ENCODE peak calls at places on chromosomes 3 and 15, in six cellular contexts. One of them, this sample, is unnamed.

GRCh38 chr3:118587037-118587741 is 447.5 kb downstream of the IGSF11 start:
- DNase-seq in transverse colon: no peak
- DNase-seq in GM23338: no peak
- DNase-seq in suprapubic skin: no peak
- DNase-seq in Panc1: no peak
- DNase-seq in breast epithelium: no peak
- DNase-seq in this sample: no peak

GRCh38 chr3:127457094-127457475 is 133.4 kb downstream of the TPRA1 start:
- DNase-seq in Panc1: no peak
- DNase-seq in suprapubic skin: peak; percentile 78
- DNase-seq in breast epithelium: peak; percentile 40
- DNase-seq in transverse colon: peak; percentile 13
- DNase-seq in GM23338: peak; percentile 78
- DNase-seq in this sample: no peak

GRCh38 chr3:172680684-172681083 is 30.2 kb downstream of the NCEH1 start:
- DNase-seq in breast epithelium: no peak
- DNase-seq in GM23338: no peak
- DNase-seq in transverse colon: no peak
- DNase-seq in suprapubic skin: no peak
- DNase-seq in Panc1: no peak
- DNase-seq in this sample: no peak

GRCh38 chr3:155745795-155746550 is 1.1 kb upstream of the PLCH1 start:
- DNase-seq in suprapubic skin: no peak
- DNase-seq in breast epithelium: no peak
- DNase-seq in Panc1: no peak
- DNase-seq in transverse colon: peak; percentile 29
- DNase-seq in GM23338: peak; percentile 91
- DNase-seq in this sample: no peak

GRCh38 chr15:70376929-70377691 is 279.4 kb upstream of the TLE3 start:
- DNase-seq in GM23338: peak; percentile 61
- DNase-seq in suprapubic skin: peak; percentile 84
- DNase-seq in breast epithelium: peak; percentile 35
- DNase-seq in Panc1: no peak
- DNase-seq in transverse colon: peak; percentile 3
- DNase-seq in this sample: no peak

GRCh38 chr3:152834354-152835310 is at the start of gene P2RY1:
- DNase-seq in breast epithelium: no peak
- DNase-seq in Panc1: no peak
- DNase-seq in transverse colon: peak; percentile 82
- DNase-seq in GM23338: peak; percentile 88
- DNase-seq in suprapubic skin: peak; percentile 81
- DNase-seq in this sample: peak; percentile 80

GRCh38 chr3:116087431-116087830 is 357.9 kb downstream of the LSAMP start:
- DNase-seq in transverse colon: no peak
- DNase-seq in breast epithelium: no peak
- DNase-seq in GM23338: no peak
- DNase-seq in Panc1: no peak
- DNase-seq in suprapubic skin: no peak
- DNase-seq in this sample: no peak

GRCh38 chr15:99509686-99510461 is 55.9 kb upstream of the MEF2A start:
- DNase-seq in GM23338: no peak
- DNase-seq in transverse colon: no peak
- DNase-seq in breast epithelium: no peak
- DNase-seq in suprapubic skin: no peak
- DNase-seq in Panc1: no peak
- DNase-seq in this sample: no peak

GRCh38 chr3:82824491-82824890 is 1063.0 kb upstream of the GBE1 start:
- DNase-seq in transverse colon: no peak
- DNase-seq in breast epithelium: no peak
- DNase-seq in suprapubic skin: no peak
- DNase-seq in Panc1: no peak
- DNase-seq in GM23338: no peak
- DNase-seq in this sample: no peak

GRCh38 chr15:40785158-40785557 is 15.4 kb downstream of the C15orf62 start:
- DNase-seq in suprapubic skin: no peak
- DNase-seq in transverse colon: no peak
- DNase-seq in GM23338: peak; percentile 28
- DNase-seq in breast epithelium: no peak
- DNase-seq in Panc1: no peak
- DNase-seq in this sample: no peak

GRCh38 chr3:73813291-73813977 is 188.7 kb upstream of the PDZRN3 start:
- DNase-seq in breast epithelium: peak; percentile 23
- DNase-seq in suprapubic skin: no peak
- DNase-seq in Panc1: no peak
- DNase-seq in transverse colon: no peak
- DNase-seq in GM23338: no peak
- DNase-seq in this sample: peak; percentile 21

GRCh38 chr15:67033521-67033920 is 31.9 kb upstream of the SMAD3 start:
- DNase-seq in breast epithelium: no peak
- DNase-seq in suprapubic skin: no peak
- DNase-seq in Panc1: no peak
- DNase-seq in GM23338: peak; percentile 52
- DNase-seq in transverse colon: peak; percentile 42
- DNase-seq in this sample: no peak

GRCh38 chr3:180467177-180467576 is 134.8 kb upstream of the TTC14 start:
- DNase-seq in suprapubic skin: no peak
- DNase-seq in breast epithelium: no peak
- DNase-seq in GM23338: no peak
- DNase-seq in Panc1: no peak
- DNase-seq in transverse colon: no peak
- DNase-seq in this sample: no peak

GRCh38 chr15:50907866-50908208 is 646 bp upstream of the AP4E1 start:
- DNase-seq in suprapubic skin: no peak
- DNase-seq in Panc1: no peak
- DNase-seq in breast epithelium: no peak
- DNase-seq in GM23338: peak; percentile 68
- DNase-seq in transverse colon: peak; percentile 46
- DNase-seq in this sample: peak; percentile 31

GRCh38 chr3:158458464-158458863 is 112.5 kb upstream of the MLF1 start:
- DNase-seq in GM23338: no peak
- DNase-seq in breast epithelium: no peak
- DNase-seq in transverse colon: no peak
- DNase-seq in Panc1: no peak
- DNase-seq in suprapubic skin: no peak
- DNase-seq in this sample: no peak

GRCh38 chr3:53668872-53669271 is 174.5 kb downstream of the CACNA1D start:
- DNase-seq in Panc1: no peak
- DNase-seq in breast epithelium: no peak
- DNase-seq in GM23338: peak; percentile 53
- DNase-seq in transverse colon: no peak
- DNase-seq in suprapubic skin: no peak
- DNase-seq in this sample: no peak

GRCh38 chr15:39286706-39287105 is 294.2 kb upstream of the THBS1 start:
- DNase-seq in suprapubic skin: no peak
- DNase-seq in breast epithelium: no peak
- DNase-seq in Panc1: no peak
- DNase-seq in GM23338: no peak
- DNase-seq in transverse colon: no peak
- DNase-seq in this sample: no peak

GRCh38 chr3:458614-459375 is 262.2 kb downstream of the CHL1 start:
- DNase-seq in Panc1: no peak
- DNase-seq in suprapubic skin: no peak
- DNase-seq in breast epithelium: no peak
- DNase-seq in GM23338: no peak
- DNase-seq in transverse colon: no peak
- DNase-seq in this sample: no peak

GRCh38 chr15:87826119-87826730 is 430.3 kb downstream of the NTRK3 start:
- DNase-seq in transverse colon: no peak
- DNase-seq in GM23338: peak; percentile 42
- DNase-seq in breast epithelium: no peak
- DNase-seq in suprapubic skin: no peak
- DNase-seq in Panc1: no peak
- DNase-seq in this sample: no peak

GRCh38 chr3:175007316-175007715 is 148.2 kb downstream of the NAALADL2 start:
- DNase-seq in Panc1: no peak
- DNase-seq in GM23338: no peak
- DNase-seq in transverse colon: no peak
- DNase-seq in suprapubic skin: no peak
- DNase-seq in breast epithelium: no peak
- DNase-seq in this sample: no peak

GRCh38 chr15:92845109-92845508 is 55.0 kb upstream of the CHD2 start:
- DNase-seq in transverse colon: no peak
- DNase-seq in GM23338: no peak
- DNase-seq in Panc1: no peak
- DNase-seq in breast epithelium: no peak
- DNase-seq in suprapubic skin: no peak
- DNase-seq in this sample: peak; percentile 24

GRCh38 chr3:133856316-133856715 is 39.4 kb downstream of the RAB6B start:
- DNase-seq in transverse colon: no peak
- DNase-seq in breast epithelium: no peak
- DNase-seq in GM23338: no peak
- DNase-seq in suprapubic skin: no peak
- DNase-seq in Panc1: no peak
- DNase-seq in this sample: no peak

GRCh38 chr15:27017168-27017809 is 46.3 kb downstream of the GABRG3 start:
- DNase-seq in Panc1: peak; percentile 28
- DNase-seq in breast epithelium: no peak
- DNase-seq in transverse colon: no peak
- DNase-seq in suprapubic skin: no peak
- DNase-seq in GM23338: peak; percentile 93
- DNase-seq in this sample: peak; percentile 68

GRCh38 chr3:19348929-19349564 is 200.7 kb downstream of the KCNH8 start:
- DNase-seq in Panc1: peak; percentile 17
- DNase-seq in GM23338: peak; percentile 61
- DNase-seq in breast epithelium: no peak
- DNase-seq in suprapubic skin: no peak
- DNase-seq in transverse colon: no peak
- DNase-seq in this sample: no peak

DNA sequence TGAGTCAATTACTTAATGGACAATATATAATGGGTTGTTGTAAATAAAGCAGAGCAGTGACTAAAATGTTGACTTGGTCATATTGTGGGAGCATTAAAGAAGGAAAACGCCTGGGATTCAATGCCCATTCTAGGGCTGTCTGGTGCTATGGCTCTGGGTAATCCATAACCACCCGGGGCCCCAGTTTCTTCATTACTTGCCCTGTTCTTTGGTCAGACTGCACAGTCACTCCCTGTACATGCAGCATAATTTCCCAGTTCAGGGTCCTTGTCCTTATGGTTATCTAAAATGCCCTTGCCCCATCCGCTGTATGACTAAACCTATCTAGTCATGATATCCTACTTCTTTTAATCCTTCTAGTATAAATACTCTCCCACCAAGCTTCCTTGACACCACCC is 27.5 kb upstream of the DENND4A start:
- DNase-seq in breast epithelium: no peak
- DNase-seq in suprapubic skin: no peak
- DNase-seq in transverse colon: no peak
- DNase-seq in Panc1: no peak
- DNase-seq in GM23338: no peak
- DNase-seq in this sample: no peak
- H3K4me3 ChIP-seq in breast epithelium: no peak overlapping the region
- H3K4me3 ChIP-seq in suprapubic skin: no peak overlapping the region
- H3K4me3 ChIP-seq in transverse colon: no peak overlapping the region
- H3K4me3 ChIP-seq in Panc1: no peak overlapping the region
- H3K4me3 ChIP-seq in GM23338: no peak overlapping the region
- H3K4me3 ChIP-seq in this sample: no peak overlapping the region

GRCh38 chr3:58235970-58236369 is 1.6 kb upstream of the ABHD6 start:
- DNase-seq in Panc1: no peak
- DNase-seq in suprapubic skin: no peak
- DNase-seq in GM23338: no peak
- DNase-seq in transverse colon: no peak
- DNase-seq in breast epithelium: no peak
- DNase-seq in this sample: no peak

GRCh38 chr3:58231666-58232065 is 5.9 kb upstream of the ABHD6 start:
- DNase-seq in GM23338: no peak
- DNase-seq in suprapubic skin: no peak
- DNase-seq in breast epithelium: no peak
- DNase-seq in Panc1: no peak
- DNase-seq in transverse colon: no peak
- DNase-seq in this sample: no peak

GRCh38 chr3:58237238-58237939 is at the start of gene ABHD6:
- DNase-seq in suprapubic skin: peak; percentile 88
- DNase-seq in breast epithelium: peak; percentile 43
- DNase-seq in Panc1: no peak
- DNase-seq in GM23338: peak; percentile 83
- DNase-seq in transverse colon: peak; percentile 82
- DNase-seq in this sample: peak; percentile 58

GRCh38 chr3:58236527-58237237 is 910 bp upstream of the ABHD6 start:
- DNase-seq in Panc1: no peak
- DNase-seq in GM23338: peak; percentile 75
- DNase-seq in suprapubic skin: no peak
- DNase-seq in breast epithelium: no peak
- DNase-seq in transverse colon: peak; percentile 45
- DNase-seq in this sample: no peak

DNA sequence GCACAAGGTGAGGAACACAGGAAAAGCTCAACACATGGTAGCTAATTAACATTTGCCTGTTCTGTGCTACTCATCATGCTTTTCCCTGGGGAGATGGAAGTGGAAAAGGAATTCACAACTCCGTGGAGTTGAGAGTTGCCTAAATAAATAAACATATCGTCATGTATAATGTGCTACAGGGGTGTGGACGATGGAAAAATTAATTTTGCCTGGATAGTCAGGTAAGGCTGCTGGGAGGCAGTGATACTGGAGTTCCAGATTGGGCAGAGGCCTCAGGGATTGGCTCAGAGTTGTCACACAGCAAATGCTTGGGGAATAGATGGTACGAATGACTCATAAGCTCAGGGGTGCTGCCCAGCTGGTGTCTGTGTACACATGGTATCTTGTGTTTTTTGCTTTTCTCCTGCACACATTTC is 3.1 kb upstream of the ABHD6 start:
- DNase-seq in suprapubic skin: no peak
- DNase-seq in GM23338: no peak
- DNase-seq in breast epithelium: no peak
- DNase-seq in Panc1: no peak
- DNase-seq in transverse colon: no peak
- DNase-seq in this sample: no peak
- TF ChIP-seq POLR2AphosphoS5 in suprapubic skin: no peak
- TF ChIP-seq POLR2AphosphoS5 in GM23338: no peak
- TF ChIP-seq POLR2AphosphoS5 in breast epithelium: no peak
- TF ChIP-seq POLR2AphosphoS5 in Panc1: no peak
- TF ChIP-seq POLR2AphosphoS5 in transverse colon: no peak
- TF ChIP-seq POLR2AphosphoS5 in this sample: no peak

DNA sequence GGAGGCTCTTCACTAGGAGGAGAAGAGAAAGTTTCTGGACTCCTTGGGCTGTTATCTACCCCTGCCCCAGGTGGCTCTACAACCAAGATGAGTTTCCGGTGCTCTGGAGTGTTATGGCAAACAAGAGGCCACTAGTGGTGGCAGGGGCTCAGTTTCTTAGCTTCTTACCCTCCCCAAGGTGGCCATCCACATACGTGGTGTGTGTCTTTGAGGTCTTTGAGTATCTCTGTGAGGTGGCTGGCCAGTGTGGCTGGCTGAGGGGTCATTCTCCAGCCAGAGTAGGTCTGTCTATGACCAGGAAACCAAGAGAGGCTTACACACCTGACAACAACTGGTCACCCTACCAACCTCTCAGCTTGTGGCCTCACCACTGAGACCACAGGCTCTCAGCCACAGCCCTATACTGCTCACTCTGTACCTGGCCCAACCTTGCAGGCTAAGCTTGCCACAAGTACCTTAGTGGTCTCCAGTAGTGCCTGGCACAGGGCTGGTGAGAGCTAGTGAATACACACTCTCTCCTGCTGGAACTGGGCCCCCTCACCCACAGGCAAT is 5.0 kb downstream of the HEMK1 start:
- DNase-seq in transverse colon: no peak
- DNase-seq in suprapubic skin: no peak
- DNase-seq in GM23338: no peak
- DNase-seq in Panc1: no peak
- DNase-seq in breast epithelium: no peak
- DNase-seq in this sample: no peak
- H3K4me1 ChIP-seq in transverse colon: peaks cover 9% of the 10 kb centered on the region
- H3K4me1 ChIP-seq in suprapubic skin: peaks cover 42% of the 10 kb centered on the region
- H3K4me1 ChIP-seq in GM23338: no peaks in the 10 kb centered on the region
- H3K4me1 ChIP-seq in Panc1: no peaks in the 10 kb centered on the region
- H3K4me1 ChIP-seq in breast epithelium: no peaks in the 10 kb centered on the region
- H3K4me1 ChIP-seq in this sample: no peaks in the 10 kb centered on the region

GRCh38 chr3:130516645-130517512 is at the start of gene COL6A6:
- DNase-seq in suprapubic skin: no peak
- DNase-seq in Panc1: no peak
- DNase-seq in breast epithelium: no peak
- DNase-seq in GM23338: peak; percentile 70
- DNase-seq in transverse colon: no peak
- DNase-seq in this sample: no peak
- H3K4me3 ChIP-seq in suprapubic skin: peak within 1 kb of the TSS; percentile 22
- H3K4me3 ChIP-seq in Panc1: no peak within 1 kb of the TSS
- H3K4me3 ChIP-seq in breast epithelium: peak within 1 kb of the TSS; percentile 27
- H3K4me3 ChIP-seq in GM23338: peak within 1 kb of the TSS; percentile 86
- H3K4me3 ChIP-seq in transverse colon: no peak within 1 kb of the TSS
- H3K4me3 ChIP-seq in this sample: no peak within 1 kb of the TSS

This sample was measured in prostate gland.